ENCODE peak calls at places on chromosomes 4 and X, in eight cellular contexts. One of them, this sample, is unnamed.

GRCh38 chrX:150690126-150690525 is 3.1 kb upstream of the MTMR1 start:
- DNase-seq in central memory CD8-positive, alpha-beta T cell: no peak
- DNase-seq in psoas muscle: no peak
- DNase-seq in uterus: no peak
- DNase-seq in T-helper 9 cell: no peak
- DNase-seq in NCI-H2171: no peak
- DNase-seq in iris pigment epithelial cell: peak
- DNase-seq in NCI-H460: no peak
- DNase-seq in this sample: peak

GRCh38 chr4:184922301-184922700 is 96.0 kb upstream of the HELT start:
- DNase-seq in central memory CD8-positive, alpha-beta T cell: no peak
- DNase-seq in T-helper 9 cell: no peak
- DNase-seq in uterus: no peak
- DNase-seq in psoas muscle: no peak
- DNase-seq in NCI-H2171: no peak
- DNase-seq in iris pigment epithelial cell: no peak
- DNase-seq in NCI-H460: no peak
- DNase-seq in this sample: no peak

GRCh38 chrX:13357925-13358324 is 38.1 kb upstream of the ATXN3L start:
- DNase-seq in central memory CD8-positive, alpha-beta T cell: no peak
- DNase-seq in NCI-H460: no peak
- DNase-seq in psoas muscle: no peak
- DNase-seq in T-helper 9 cell: no peak
- DNase-seq in iris pigment epithelial cell: peak
- DNase-seq in uterus: no peak
- DNase-seq in NCI-H2171: peak
- DNase-seq in this sample: no peak

GRCh38 chr4:138367942-138368341 is 125.8 kb upstream of the SLC7A11 start:
- DNase-seq in NCI-H460: no peak
- DNase-seq in psoas muscle: no peak
- DNase-seq in iris pigment epithelial cell: no peak
- DNase-seq in uterus: no peak
- DNase-seq in NCI-H2171: no peak
- DNase-seq in T-helper 9 cell: no peak
- DNase-seq in central memory CD8-positive, alpha-beta T cell: no peak
- DNase-seq in this sample: no peak

GRCh38 chr4:86846921-86847320 is 2.3 kb downstream of the SLC10A6 start:
- DNase-seq in uterus: no peak
- DNase-seq in psoas muscle: no peak
- DNase-seq in central memory CD8-positive, alpha-beta T cell: no peak
- DNase-seq in NCI-H2171: no peak
- DNase-seq in NCI-H460: no peak
- DNase-seq in iris pigment epithelial cell: no peak
- DNase-seq in T-helper 9 cell: no peak
- DNase-seq in this sample: no peak

GRCh38 chrX:499870-500364 is 113.2 kb upstream of the PPP2R3B start:
- DNase-seq in uterus: no peak
- DNase-seq in central memory CD8-positive, alpha-beta T cell: no peak
- DNase-seq in NCI-H2171: no peak
- DNase-seq in psoas muscle: no peak
- DNase-seq in T-helper 9 cell: no peak
- DNase-seq in iris pigment epithelial cell: no peak
- DNase-seq in NCI-H460: no peak
- DNase-seq in this sample: no peak

GRCh38 chr4:77989986-77990385 is 67.1 kb upstream of the FRAS1 start:
- DNase-seq in T-helper 9 cell: no peak
- DNase-seq in central memory CD8-positive, alpha-beta T cell: no peak
- DNase-seq in uterus: no peak
- DNase-seq in psoas muscle: no peak
- DNase-seq in NCI-H2171: no peak
- DNase-seq in iris pigment epithelial cell: no peak
- DNase-seq in NCI-H460: no peak
- DNase-seq in this sample: no peak

GRCh38 chr4:6474705-6475457 is 2.5 kb upstream of the PPP2R2C start:
- DNase-seq in central memory CD8-positive, alpha-beta T cell: no peak
- DNase-seq in psoas muscle: no peak
- DNase-seq in NCI-H2171: no peak
- DNase-seq in T-helper 9 cell: no peak
- DNase-seq in uterus: no peak
- DNase-seq in iris pigment epithelial cell: no peak
- DNase-seq in NCI-H460: no peak
- DNase-seq in this sample: no peak

GRCh38 chrX:74383611-74384010 is 37.7 kb upstream of the SLC16A2 start:
- DNase-seq in uterus: peak
- DNase-seq in iris pigment epithelial cell: peak
- DNase-seq in NCI-H2171: peak
- DNase-seq in psoas muscle: no peak
- DNase-seq in central memory CD8-positive, alpha-beta T cell: no peak
- DNase-seq in NCI-H460: peak
- DNase-seq in T-helper 9 cell: no peak
- DNase-seq in this sample: peak

GRCh38 chr4:75849459-75849858 is 52.8 kb downstream of the PPEF2 start:
- DNase-seq in psoas muscle: no peak
- DNase-seq in NCI-H460: no peak
- DNase-seq in central memory CD8-positive, alpha-beta T cell: no peak
- DNase-seq in NCI-H2171: no peak
- DNase-seq in T-helper 9 cell: no peak
- DNase-seq in uterus: no peak
- DNase-seq in iris pigment epithelial cell: peak
- DNase-seq in this sample: no peak

GRCh38 chrX:110061138-110061537 is 58.2 kb downstream of the TMEM164 start:
- DNase-seq in psoas muscle: no peak
- DNase-seq in uterus: no peak
- DNase-seq in NCI-H2171: no peak
- DNase-seq in central memory CD8-positive, alpha-beta T cell: no peak
- DNase-seq in iris pigment epithelial cell: no peak
- DNase-seq in T-helper 9 cell: no peak
- DNase-seq in NCI-H460: no peak
- DNase-seq in this sample: no peak

GRCh38 chrX:134543201-134543797 is 83.3 kb downstream of the HPRT1 start:
- DNase-seq in central memory CD8-positive, alpha-beta T cell: no peak
- DNase-seq in NCI-H2171: no peak
- DNase-seq in psoas muscle: no peak
- DNase-seq in NCI-H460: no peak
- DNase-seq in uterus: no peak
- DNase-seq in T-helper 9 cell: no peak
- DNase-seq in iris pigment epithelial cell: no peak
- DNase-seq in this sample: no peak

GRCh38 chr4:179027569-179027968 is 1585.3 kb upstream of the AGA start:
- DNase-seq in central memory CD8-positive, alpha-beta T cell: no peak
- DNase-seq in psoas muscle: no peak
- DNase-seq in uterus: no peak
- DNase-seq in NCI-H460: no peak
- DNase-seq in T-helper 9 cell: no peak
- DNase-seq in iris pigment epithelial cell: no peak
- DNase-seq in NCI-H2171: no peak
- DNase-seq in this sample: no peak

GRCh38 chr4:17347445-17347844 is 164.4 kb downstream of the QDPR start:
- DNase-seq in uterus: peak
- DNase-seq in iris pigment epithelial cell: peak
- DNase-seq in central memory CD8-positive, alpha-beta T cell: no peak
- DNase-seq in T-helper 9 cell: peak
- DNase-seq in psoas muscle: no peak
- DNase-seq in NCI-H2171: no peak
- DNase-seq in NCI-H460: peak
- DNase-seq in this sample: peak

GRCh38 chrX:12770440-12770839 is 20.8 kb upstream of the PRPS2 start:
- DNase-seq in iris pigment epithelial cell: peak
- DNase-seq in T-helper 9 cell: no peak
- DNase-seq in psoas muscle: no peak
- DNase-seq in NCI-H2171: no peak
- DNase-seq in central memory CD8-positive, alpha-beta T cell: no peak
- DNase-seq in NCI-H460: peak
- DNase-seq in uterus: no peak
- DNase-seq in this sample: no peak

GRCh38 chr4:119517361-119518229 is 111.0 kb downstream of the PDE5A start:
- DNase-seq in T-helper 9 cell: no peak
- DNase-seq in uterus: no peak
- DNase-seq in iris pigment epithelial cell: peak
- DNase-seq in central memory CD8-positive, alpha-beta T cell: no peak
- DNase-seq in psoas muscle: no peak
- DNase-seq in NCI-H2171: no peak
- DNase-seq in NCI-H460: no peak
- DNase-seq in this sample: no peak

GRCh38 chr4:185467101-185467500 is 4.4 kb downstream of the CCDC110 start:
- DNase-seq in NCI-H460: no peak
- DNase-seq in T-helper 9 cell: no peak
- DNase-seq in central memory CD8-positive, alpha-beta T cell: no peak
- DNase-seq in uterus: no peak
- DNase-seq in psoas muscle: no peak
- DNase-seq in iris pigment epithelial cell: no peak
- DNase-seq in NCI-H2171: no peak
- DNase-seq in this sample: no peak

GRCh38 chr4:139552506-139552905 is 3.5 kb downstream of the SETD7 start:
- DNase-seq in psoas muscle: no peak
- DNase-seq in central memory CD8-positive, alpha-beta T cell: no peak
- DNase-seq in NCI-H460: no peak
- DNase-seq in T-helper 9 cell: no peak
- DNase-seq in iris pigment epithelial cell: peak
- DNase-seq in NCI-H2171: no peak
- DNase-seq in uterus: no peak
- DNase-seq in this sample: no peak

GRCh38 chr4:3262208-3263052 is 13.5 kb downstream of the MSANTD1 start:
- DNase-seq in T-helper 9 cell: no peak
- DNase-seq in iris pigment epithelial cell: no peak
- DNase-seq in NCI-H2171: no peak
- DNase-seq in uterus: no peak
- DNase-seq in central memory CD8-positive, alpha-beta T cell: no peak
- DNase-seq in NCI-H460: no peak
- DNase-seq in psoas muscle: peak
- DNase-seq in this sample: peak

GRCh38 chr4:87101543-87102199 is 118.7 kb downstream of the KLHL8 start:
- DNase-seq in psoas muscle: no peak
- DNase-seq in central memory CD8-positive, alpha-beta T cell: no peak
- DNase-seq in uterus: no peak
- DNase-seq in iris pigment epithelial cell: peak
- DNase-seq in NCI-H2171: no peak
- DNase-seq in NCI-H460: no peak
- DNase-seq in T-helper 9 cell: no peak
- DNase-seq in this sample: no peak

GRCh38 chrX:48714573-48714972 is 18.0 kb downstream of the SUV39H1 start:
- DNase-seq in central memory CD8-positive, alpha-beta T cell: no peak
- DNase-seq in psoas muscle: no peak
- DNase-seq in T-helper 9 cell: no peak
- DNase-seq in uterus: no peak
- DNase-seq in NCI-H460: no peak
- DNase-seq in NCI-H2171: no peak
- DNase-seq in iris pigment epithelial cell: no peak
- DNase-seq in this sample: peak

GRCh38 chrX:24934279-24934678 is 81.5 kb downstream of the ARX start:
- DNase-seq in psoas muscle: no peak
- DNase-seq in central memory CD8-positive, alpha-beta T cell: no peak
- DNase-seq in NCI-H460: no peak
- DNase-seq in uterus: no peak
- DNase-seq in iris pigment epithelial cell: no peak
- DNase-seq in NCI-H2171: no peak
- DNase-seq in T-helper 9 cell: no peak
- DNase-seq in this sample: no peak

GRCh38 chr4:182967403-182967802 is 50.2 kb upstream of the DCTD start:
- DNase-seq in psoas muscle: no peak
- DNase-seq in uterus: no peak
- DNase-seq in T-helper 9 cell: no peak
- DNase-seq in NCI-H460: no peak
- DNase-seq in iris pigment epithelial cell: no peak
- DNase-seq in NCI-H2171: no peak
- DNase-seq in central memory CD8-positive, alpha-beta T cell: no peak
- DNase-seq in this sample: no peak

GRCh38 chrX:138150709-138151108 is 560.8 kb downstream of the FGF13 start:
- DNase-seq in iris pigment epithelial cell: no peak
- DNase-seq in central memory CD8-positive, alpha-beta T cell: no peak
- DNase-seq in NCI-H2171: no peak
- DNase-seq in uterus: no peak
- DNase-seq in NCI-H460: peak
- DNase-seq in psoas muscle: no peak
- DNase-seq in T-helper 9 cell: no peak
- DNase-seq in this sample: no peak

GRCh38 chrX:130028196-130028595 is 45.8 kb downstream of the BCORL1 start:
- DNase-seq in NCI-H460: peak
- DNase-seq in psoas muscle: peak
- DNase-seq in NCI-H2171: no peak
- DNase-seq in central memory CD8-positive, alpha-beta T cell: peak
- DNase-seq in iris pigment epithelial cell: peak
- DNase-seq in uterus: peak
- DNase-seq in T-helper 9 cell: peak
- DNase-seq in this sample: peak

GRCh38 chr4:53956053-53956452 is 108.4 kb downstream of the CHIC2 start:
- DNase-seq in uterus: no peak
- DNase-seq in central memory CD8-positive, alpha-beta T cell: no peak
- DNase-seq in iris pigment epithelial cell: no peak
- DNase-seq in psoas muscle: no peak
- DNase-seq in T-helper 9 cell: no peak
- DNase-seq in NCI-H460: no peak
- DNase-seq in NCI-H2171: no peak
- DNase-seq in this sample: no peak

GRCh38 chr4:188408244-188409067 is 269.2 kb downstream of the TRIML1 start:
- DNase-seq in uterus: no peak
- DNase-seq in NCI-H460: no peak
- DNase-seq in NCI-H2171: no peak
- DNase-seq in iris pigment epithelial cell: peak
- DNase-seq in psoas muscle: no peak
- DNase-seq in central memory CD8-positive, alpha-beta T cell: no peak
- DNase-seq in T-helper 9 cell: no peak
- DNase-seq in this sample: no peak

GRCh38 chrX:17769701-17770269 is 32.5 kb downstream of the SCML1 start:
- DNase-seq in NCI-H460: no peak
- DNase-seq in iris pigment epithelial cell: no peak
- DNase-seq in uterus: no peak
- DNase-seq in psoas muscle: no peak
- DNase-seq in NCI-H2171: no peak
- DNase-seq in central memory CD8-positive, alpha-beta T cell: no peak
- DNase-seq in T-helper 9 cell: no peak
- DNase-seq in this sample: peak

GRCh38 chr4:17814140-17814539 is 3.4 kb downstream of the NCAPG start:
- DNase-seq in NCI-H2171: no peak
- DNase-seq in NCI-H460: no peak
- DNase-seq in T-helper 9 cell: no peak
- DNase-seq in central memory CD8-positive, alpha-beta T cell: no peak
- DNase-seq in iris pigment epithelial cell: peak
- DNase-seq in psoas muscle: no peak
- DNase-seq in uterus: no peak
- DNase-seq in this sample: no peak

GRCh38 chr4:25308266-25308665 is 4.3 kb upstream of the ZCCHC4 start:
- DNase-seq in psoas muscle: no peak
- DNase-seq in central memory CD8-positive, alpha-beta T cell: no peak
- DNase-seq in NCI-H460: no peak
- DNase-seq in NCI-H2171: no peak
- DNase-seq in iris pigment epithelial cell: peak
- DNase-seq in uterus: no peak
- DNase-seq in T-helper 9 cell: no peak
- DNase-seq in this sample: no peak

GRCh38 chr4:15929555-15929954 is 9.0 kb downstream of the FGFBP1 start:
- DNase-seq in T-helper 9 cell: no peak
- DNase-seq in iris pigment epithelial cell: no peak
- DNase-seq in NCI-H2171: no peak
- DNase-seq in NCI-H460: no peak
- DNase-seq in psoas muscle: no peak
- DNase-seq in central memory CD8-positive, alpha-beta T cell: no peak
- DNase-seq in uterus: no peak
- DNase-seq in this sample: no peak

GRCh38 chr4:77920371-77920770 is 57.7 kb downstream of the MRPL1 start:
- DNase-seq in iris pigment epithelial cell: peak
- DNase-seq in T-helper 9 cell: no peak
- DNase-seq in psoas muscle: no peak
- DNase-seq in NCI-H2171: no peak
- DNase-seq in NCI-H460: no peak
- DNase-seq in central memory CD8-positive, alpha-beta T cell: no peak
- DNase-seq in uterus: no peak
- DNase-seq in this sample: no peak